ENCODE peak calls at places on chromosomes 1 and 21, in seven cellular contexts. D, R, B, O, A, X and M are unnamed samples.

GRCh38 chr1:202361224-202361623 is 12.7 kb downstream of the PPP1R12B start:
- DNase-seq in O (no peak), B (no peak), R (no peak), A (no peak), X (no peak), D (no peak), M (no peak)

GRCh38 chr1:36752891-36753361 is 270.2 kb upstream of the CSF3R start:
- DNase-seq in X (no peak), D (no peak), O (no peak), B (no peak), R (no peak), A (no peak), M (no peak)

GRCh38 chr1:100037665-100038400 is 68.0 kb downstream of the SLC35A3 start:
- DNase-seq in D (peak; percentile 94), B (peak; percentile 30), A (peak; percentile 85), X (peak; percentile 82), R (peak; percentile 91), O (peak; percentile 87), M (peak; percentile 48)

GRCh38 chr1:156858555-156858956 is 361 bp downstream of the INSRR start:
- DNase-seq in A (no peak), O (no peak), B (no peak), D (no peak), R (no peak), X (no peak), M (no peak)

GRCh38 chr1:195141294-195141693 is 1466.9 kb downstream of the KCNT2 start:
- DNase-seq in A (no peak), X (no peak), B (no peak), O (no peak), D (no peak), R (no peak), M (no peak)

GRCh38 chr1:199591468-199591867 is 436.0 kb upstream of the NR5A2 start:
- DNase-seq in R (no peak), X (no peak), O (no peak), A (no peak), D (no peak), B (no peak), M (no peak)

GRCh38 chr1:94678187-94678863 is 136.8 kb upstream of the F3 start:
- DNase-seq in B (no peak), D (no peak), A (no peak), X (no peak), R (no peak), O (no peak), M (no peak)

GRCh38 chr1:205298191-205298994 is 23.2 kb downstream of the NUAK2 start:
- DNase-seq in B (no peak), X (no peak), D (no peak), R (no peak), A (peak; percentile 79), O (peak; percentile 97), M (no peak)

GRCh38 chr1:66335859-66336640 is 197.9 kb upstream of the SGIP1 start:
- DNase-seq in X (peak; percentile 40), D (peak; percentile 68), R (peak; percentile 64), A (no peak), O (peak; percentile 96), B (peak; percentile 22), M (no peak)

GRCh38 chr1:54559771-54560231 is 11.8 kb downstream of the ACOT11 start:
- DNase-seq in O (no peak), X (no peak), R (no peak), D (no peak), B (no peak), A (no peak), M (no peak)

GRCh38 chr1:94553323-94553730 is 11.8 kb upstream of the F3 start:
- DNase-seq in O (no peak), B (no peak), A (peak; percentile 38), R (peak; percentile 44), D (no peak), X (no peak), M (no peak)

GRCh38 chr1:192491804-192492554 is 83.6 kb upstream of the RGS1 start:
- DNase-seq in X (no peak), R (no peak), A (no peak), O (peak; percentile 36), D (no peak), B (no peak), M (no peak)

GRCh38 chr1:61377242-61377958 is 295.0 kb downstream of the NFIA start:
- DNase-seq in R (no peak), O (no peak), B (no peak), X (no peak), A (no peak), D (no peak), M (no peak)

GRCh38 chr1:9671377-9672140 is 20.0 kb downstream of the PIK3CD start:
- DNase-seq in B (no peak), O (no peak), D (no peak), X (no peak), A (peak; percentile 22), R (no peak), M (no peak)

GRCh38 chr1:209587778-209588177 is 4.3 kb downstream of the CAMK1G start:
- DNase-seq in X (no peak), B (no peak), A (no peak), R (no peak), D (no peak), O (no peak), M (no peak)

GRCh38 chr21:41803316-41803715 is 36.5 kb upstream of the RIPK4 start:
- DNase-seq in B (no peak), O (no peak), A (no peak), X (no peak), R (no peak), D (no peak), M (no peak)

GRCh38 chr1:212286437-212287131 is 1.4 kb downstream of the PPP2R5A start:
- DNase-seq in A (no peak), O (peak; percentile 16), R (peak; percentile 40), B (peak; percentile 44), D (no peak), X (no peak), M (no peak)
- TF ChIP-seq CTCF in A (no peak), O (no peak), R (no peak), B (no peak), D (no peak), X (no peak), M (no peak)

DNA sequence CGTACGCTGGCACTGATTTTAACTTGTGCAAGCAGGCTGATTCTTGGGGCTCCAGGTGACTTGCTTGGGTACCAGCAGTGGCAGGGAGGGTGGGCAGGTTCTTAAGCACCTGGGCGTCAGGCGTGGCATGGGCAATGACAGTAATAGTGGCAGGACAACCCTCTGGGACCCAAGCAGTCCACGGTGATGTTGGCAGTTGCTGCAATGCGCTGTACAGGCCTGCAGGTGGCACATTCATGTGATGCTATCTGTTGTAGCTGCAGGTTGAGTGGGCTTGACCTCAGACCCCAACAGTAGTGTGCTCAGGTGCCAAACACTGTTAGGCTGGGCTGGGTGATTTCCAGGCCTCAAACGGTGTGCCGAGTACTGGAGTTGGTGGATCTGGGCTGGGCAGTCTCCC is 10.2 kb upstream of the OR10J4 start:
- DNase-seq in O (no peak), R (no peak), B (no peak), D (no peak), X (no peak), A (no peak), M (no peak)
- TF ChIP-seq CTCF in O (peak; percentile 5), R (no peak), B (no peak), D (no peak), X (no peak), A (peak; percentile 23), M (peak; percentile 62)

DNA sequence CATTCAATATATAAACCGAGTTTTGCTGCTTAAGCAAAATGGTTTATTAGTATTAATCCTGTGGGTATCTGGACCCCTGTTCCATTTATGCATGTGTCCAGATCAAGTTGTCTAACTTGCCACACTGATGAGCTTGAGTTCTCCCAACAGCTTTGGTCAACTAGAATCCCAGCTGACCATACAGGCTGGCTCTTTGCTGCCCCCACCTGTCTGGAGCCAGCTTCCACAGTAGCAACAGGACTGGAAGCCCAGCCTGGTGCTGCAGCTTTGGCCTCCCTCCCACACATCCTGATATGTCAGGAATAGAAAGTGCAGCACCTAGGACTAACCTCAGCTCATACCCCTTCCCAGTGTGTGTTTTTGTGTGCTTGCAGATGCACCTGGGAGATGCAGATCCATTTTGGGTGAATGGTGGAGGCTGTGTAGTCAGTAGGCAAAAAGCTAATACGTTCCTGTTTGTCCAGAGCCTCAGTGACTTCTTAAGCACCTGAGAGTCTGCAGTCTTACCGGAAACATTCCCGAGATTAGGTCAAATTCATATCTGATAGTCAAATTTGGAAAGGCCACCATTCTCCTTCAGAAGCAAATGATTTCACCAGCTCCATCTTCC is 40.9 kb upstream of the BEND5 start:
- DNase-seq in O (peak; percentile 57), R (peak; percentile 55), B (no peak), A (peak; percentile 76), X (no peak), D (peak; percentile 35), M (peak; percentile 31)
- TF ChIP-seq CTCF in O (peak; percentile 92), R (peak; percentile 72), B (peak; percentile 60), A (peak; percentile 72), X (no peak), D (peak; percentile 95), M (peak; percentile 97)

GRCh38 chr1:197614916-197615692 is 160.2 kb downstream of the DENND1B start:
- DNase-seq in D (no peak), X (no peak), O (peak; percentile 69), B (no peak), A (peak; percentile 48), R (no peak), M (peak; percentile 28)
- TF ChIP-seq CTCF in D (peak; percentile 41), X (peak; percentile 49), O (peak; percentile 80), B (no peak), A (peak; percentile 46), R (no peak), M (peak; percentile 83)

GRCh38 chr1:198212126-198212525 is 55.3 kb downstream of the NEK7 start:
- DNase-seq in D (no peak), R (no peak), X (no peak), B (no peak), A (no peak), O (no peak), M (no peak)

GRCh38 chr1:198211696-198212095 is 54.9 kb downstream of the NEK7 start:
- DNase-seq in B (no peak), D (no peak), X (no peak), O (no peak), A (no peak), R (no peak), M (no peak)

GRCh38 chr1:198214924-198215323 is 58.1 kb downstream of the NEK7 start:
- DNase-seq in X (no peak), O (no peak), B (no peak), R (no peak), D (no peak), A (no peak), M (no peak)

DNA sequence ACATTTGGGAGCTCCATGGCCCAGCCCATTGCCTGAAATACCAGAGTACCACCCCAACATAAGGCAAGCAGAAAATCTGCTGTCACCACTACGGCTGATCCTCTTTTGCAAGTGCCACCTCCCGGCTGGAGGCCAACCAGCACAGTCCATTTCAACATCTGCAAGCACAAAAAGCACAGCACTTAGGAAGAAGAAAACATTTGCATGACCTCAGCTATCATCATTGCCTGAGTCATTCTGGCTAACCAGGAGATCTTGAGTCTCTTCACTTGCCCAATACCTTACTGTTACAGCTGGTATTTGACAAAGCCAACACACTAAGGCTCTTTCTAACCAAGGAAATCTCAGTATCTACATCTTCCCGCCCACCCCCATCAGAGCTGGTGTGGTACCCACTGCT is 55.9 kb downstream of the NEK7 start:
- DNase-seq in B (no peak), R (no peak), D (no peak), X (no peak), A (no peak), O (peak; percentile 94), M (no peak)
- TF ChIP-seq CTCF in B (no peak), R (no peak), D (no peak), X (no peak), A (no peak), O (no peak), M (no peak)